ENCODE peak calls at places on chromosomes 16 and 17, in four cellular contexts. O is GM23338, I is OCI-LY7, M is fibroblast of the aortic adventitia. Y is an unnamed sample.

GRCh38 chr17:74458835-74459234 is 7.6 kb upstream of the CD300A start:
- DNase-seq in O (no peak), I (no peak), M (no peak), Y (no peak)

GRCh38 chr16:23058576-23058975 is 90.7 kb downstream of the USP31 start:
- DNase-seq in O (no peak), I (no peak), M (no peak), Y (no peak)

GRCh38 chr16:17058471-17058870 is 412.3 kb downstream of the XYLT1 start:
- DNase-seq in O (no peak), I (no peak), M (no peak), Y (no peak)

GRCh38 chr16:57562066-57562465 is 19.6 kb downstream of the ADGRG5 start:
- DNase-seq in O (no peak), I (no peak), M (no peak), Y (no peak)

GRCh38 chr17:49223517-49224197 is 6.9 kb downstream of the PHOSPHO1 start:
- DNase-seq in O (peak; percentile 84), I (peak; percentile 59), M (peak; percentile 16), Y (no peak)

GRCh38 chr17:78186689-78187595 is at the start of the genes AFMID and TK1:
- DNase-seq in O (peak; percentile 98), I (peak; percentile 98), M (peak; percentile 96), Y (peak; percentile 95)

GRCh38 chr16:75254359-75254837 is 3.0 kb upstream of the BCAR1 start:
- DNase-seq in O (peak; percentile 70), I (no peak), M (peak; percentile 36), Y (peak; percentile 91)

GRCh38 chr17:8387914-8388651 is 5.1 kb upstream of the RPL26 start:
- DNase-seq in O (no peak), I (no peak), M (no peak), Y (no peak)

GRCh38 chr17:40727447-40728231 is 24.1 kb upstream of the KRT24 start:
- DNase-seq in O (no peak), I (peak; percentile 47), M (peak; percentile 51), Y (no peak)

GRCh38 chr17:7356072-7356549 is 1.2 kb downstream of the TMEM95 start:
- DNase-seq in O (peak; percentile 97), I (peak; percentile 90), M (peak; percentile 66), Y (peak; percentile 32)

GRCh38 chr16:22813946-22814325 is at the start of gene HS3ST2:
- DNase-seq in O (peak; percentile 90), I (no peak), M (no peak), Y (no peak)

GRCh38 chr17:32467949-32468348 is 18.8 kb upstream of the CDK5R1 start:
- DNase-seq in O (no peak), I (no peak), M (no peak), Y (no peak)

GRCh38 chr16:48947371-48947713 is 334.3 kb downstream of the CBLN1 start:
- DNase-seq in O (no peak), I (no peak), M (no peak), Y (no peak)

GRCh38 chr16:53154513-53154912 is 99.7 kb downstream of the CHD9 start:
- DNase-seq in O (peak; percentile 14), I (no peak), M (no peak), Y (no peak)

GRCh38 chr17:76432004-76432403 is 20.9 kb downstream of the UBE2O start:
- DNase-seq in O (no peak), I (peak; percentile 45), M (no peak), Y (no peak)
- TF ChIP-seq CTCF in O (no peak), I (no peak), M (no peak), Y (no peak)

GRCh38 chr17:73215414-73215813 is 22.6 kb downstream of the COG1 start:
- DNase-seq in O (peak; percentile 70), I (peak; percentile 30), M (no peak), Y (no peak)
- TF ChIP-seq CTCF in O (peak; percentile 59), I (peak; percentile 70), M (no peak), Y (no peak)

GRCh38 chr17:44875761-44876160 is 23.5 kb downstream of the EFTUD2 start:
- DNase-seq in O (no peak), I (no peak), M (no peak), Y (no peak)

GRCh38 chr17:44877121-44877520 is 22.1 kb downstream of the EFTUD2 start:
- DNase-seq in O (no peak), I (no peak), M (no peak), Y (no peak)

GRCh38 chr17:44867841-44868240 is 20.2 kb downstream of the HIGD1B start:
- DNase-seq in O (no peak), I (no peak), M (no peak), Y (no peak)

GRCh38 chr17:44871546-44871945 is 23.9 kb downstream of the HIGD1B start:
- DNase-seq in O (no peak), I (no peak), M (no peak), Y (no peak)

DNA sequence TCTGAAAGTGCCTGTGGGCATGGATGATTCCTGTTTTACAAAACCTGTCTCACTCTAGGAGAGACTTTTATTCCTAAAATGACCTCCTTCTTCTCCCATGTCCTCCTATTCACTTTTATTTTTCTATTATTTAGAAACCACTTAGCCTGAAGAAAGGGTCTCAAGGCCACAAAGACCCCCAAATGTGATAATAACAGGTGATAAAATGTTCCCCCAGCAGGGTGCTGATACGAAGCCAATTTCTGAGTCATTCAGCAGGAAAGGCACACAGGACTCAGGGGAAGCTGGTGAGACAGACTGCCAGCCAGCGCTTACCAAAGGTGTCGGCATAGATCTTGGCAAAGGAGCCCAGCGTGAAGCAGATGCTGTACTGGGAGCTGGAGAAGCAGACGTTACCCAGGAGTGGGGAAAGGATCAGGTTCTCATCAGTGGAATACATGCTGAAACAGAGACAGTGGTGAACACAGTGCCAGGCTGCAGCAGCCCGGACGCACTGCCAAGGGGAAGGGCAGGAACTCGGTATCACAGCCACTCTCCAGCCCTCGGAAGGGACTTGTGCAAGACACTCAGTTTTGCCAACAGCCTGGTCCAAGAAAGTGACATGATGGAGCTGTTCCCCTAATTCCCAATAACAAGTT is 24.6 kb downstream of the HIGD1B start:
- DNase-seq in O (no peak), I (no peak), M (peak; percentile 10), Y (no peak)
- TF ChIP-seq CTCF in O (no peak), I (no peak), M (no peak), Y (no peak)

DNA sequence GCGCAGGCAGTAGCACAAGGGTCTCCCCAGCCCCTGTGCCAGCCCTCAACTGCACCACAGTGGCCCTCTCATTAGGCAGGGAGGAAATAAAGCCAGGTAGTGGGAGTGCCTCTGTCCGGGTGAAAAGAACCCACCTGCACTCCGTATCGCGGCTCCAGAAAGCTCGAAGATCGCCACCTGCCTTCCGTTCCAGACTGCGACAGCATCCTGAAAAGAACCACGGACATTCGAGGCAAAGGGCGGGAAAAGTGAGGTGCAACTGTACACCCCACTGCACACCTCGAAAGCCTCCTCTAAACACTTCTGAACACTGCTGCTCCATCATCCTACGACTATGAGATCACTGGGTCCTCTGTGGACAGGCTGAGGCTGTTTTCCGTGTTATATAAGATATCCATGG is 28.7 kb downstream of the IFT140 start:
- DNase-seq in O (peak; percentile 37), I (no peak), M (no peak), Y (no peak)
- TF ChIP-seq CTCF in O (peak; percentile 38), I (no peak), M (no peak), Y (peak; percentile 14)

GRCh38 chr17:80192268-80192667 is 22.4 kb downstream of the CARD14 start:
- DNase-seq in O (no peak), I (no peak), M (no peak), Y (no peak)

GRCh38 chr17:80190716-80191115 is 20.9 kb downstream of the CARD14 start:
- DNase-seq in O (no peak), I (no peak), M (no peak), Y (no peak)

GRCh38 chr17:80191720-80192265 is 22.0 kb downstream of the CARD14 start:
- DNase-seq in O (no peak), I (no peak), M (peak; percentile 14), Y (no peak)

GRCh38 chr17:80189611-80190010 is 19.8 kb downstream of the CARD14 start:
- DNase-seq in O (no peak), I (no peak), M (no peak), Y (no peak)

GRCh38 chr17:80191192-80191591 is 21.4 kb downstream of the CARD14 start:
- DNase-seq in O (peak; percentile 75), I (no peak), M (no peak), Y (no peak)
- TF ChIP-seq CTCF in O (peak; percentile 24), I (no peak), M (no peak), Y (no peak)

GRCh38 chr16:18965555-18965954 is 18.2 kb upstream of the TMC7 start:
- DNase-seq in O (no peak), I (no peak), M (no peak), Y (no peak)
- TF ChIP-seq CTCF in O (no peak), I (no peak), M (no peak), Y (no peak)

GRCh38 chr17:81831957-81832607 is 1.0 kb downstream of the MCRIP1 start:
- DNase-seq in O (no peak), I (peak; percentile 77), M (peak; percentile 59), Y (peak; percentile 60)
- TF ChIP-seq CTCF in O (no peak), I (peak; percentile 33), M (no peak), Y (no peak)

GRCh38 chr17:28511858-28512461 is 5.8 kb downstream of the FOXN1 start:
- DNase-seq in O (no peak), I (no peak), M (no peak), Y (no peak)
- TF ChIP-seq CTCF in O (no peak), I (no peak), M (no peak), Y (peak; percentile 13)

DNA sequence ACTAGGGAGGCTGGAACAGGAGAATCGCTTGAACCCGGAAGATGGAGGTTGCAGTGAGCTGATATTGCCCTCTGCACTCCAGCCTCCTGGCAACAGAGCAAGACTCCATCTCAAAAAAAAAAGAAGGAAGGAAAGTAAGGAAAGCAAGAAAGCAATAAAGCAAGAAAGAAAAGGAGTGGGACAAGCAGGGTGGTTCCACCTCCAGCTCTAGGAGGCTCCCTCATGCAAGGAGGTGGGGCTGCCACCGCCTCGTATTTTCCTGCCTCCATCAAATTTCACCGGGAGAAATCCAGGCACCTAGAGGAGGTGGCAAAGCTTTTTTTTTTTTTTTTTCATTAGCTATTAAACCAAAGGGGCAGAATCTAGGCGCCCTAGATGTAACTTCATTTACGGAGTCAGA is 1.0 kb downstream of the CYB561 start:
- DNase-seq in O (no peak), I (no peak), M (no peak), Y (no peak)
- TF ChIP-seq CTCF in O (no peak), I (no peak), M (no peak), Y (no peak)